ENCODE peak calls at places on chromosomes 4 and X, in nine cellular contexts. P is Peyer's patch; R is PC-3; I is stimulated activated CD8-positive, alpha-beta memory T cell treated with anti-CD3 and anti-CD28 coated beads, Interleukin-7, amount 100 ng/mL, for 24 hours; G is caudate nucleus; J is germinal center; Z is LNCaP clone FGC; E is cardiac fibroblast; T is T-cell. U is an unnamed sample.

GRCh38 chr4:38092701-38093100 is 132.5 kb downstream of the PTTG2 start:
- DNase-seq in P (no peak), T (no peak), I (no peak), E (no peak), J (no peak), Z (no peak), G (no peak), R (no peak), U (no peak)

GRCh38 chr4:2284161-2284933 is 22.4 kb upstream of the MXD4 start:
- DNase-seq in G (no peak), I (no peak), T (no peak), E (no peak), P (no peak), Z (no peak), J (no peak), R (no peak), U (no peak)

GRCh38 chr4:115121351-115122043 is 8.1 kb upstream of the NDST4 start:
- DNase-seq in Z (no peak), I (no peak), P (no peak), T (no peak), E (no peak), G (no peak), J (no peak), R (no peak), U (no peak)

GRCh38 chr4:55372259-55372658 is 23.5 kb upstream of the TMEM165 start:
- DNase-seq in J (no peak), P (no peak), I (no peak), R (no peak), E (peak), Z (no peak), G (no peak), T (no peak), U (no peak)

GRCh38 chr4:33067221-33067620 is 2347.1 kb downstream of the PCDH7 start:
- DNase-seq in E (no peak), Z (no peak), G (no peak), P (no peak), J (no peak), I (no peak), R (peak), T (no peak), U (no peak)

GRCh38 chrX:10722804-10723364 is 102.5 kb upstream of the MID1 start:
- DNase-seq in R (peak), J (peak), Z (peak), P (peak), G (no peak), E (peak), I (no peak), T (no peak), U (peak)

GRCh38 chr4:84499065-84499982 is at the start of gene NKX6-1:
- DNase-seq in G (no peak), E (peak), Z (peak), P (peak), T (no peak), R (peak), I (no peak), J (peak), U (no peak)

GRCh38 chr4:4260185-4260751 is 12.2 kb upstream of the TMEM128 start:
- DNase-seq in E (peak), Z (no peak), P (no peak), R (peak), I (no peak), G (no peak), J (peak), T (no peak), U (peak)

GRCh38 chrX:34655496-34656258 is 1.4 kb downstream of the TMEM47 start:
- DNase-seq in P (no peak), I (no peak), E (no peak), R (no peak), Z (no peak), T (no peak), G (no peak), J (no peak), U (no peak)

GRCh38 chrX:121479406-121479805 is 432.0 kb downstream of the GLUD2 start:
- DNase-seq in R (no peak), T (no peak), P (no peak), G (no peak), J (no peak), E (no peak), Z (no peak), I (no peak), U (no peak)

GRCh38 chrX:115183980-115184379 is 5.2 kb upstream of the RBMXL3 start:
- DNase-seq in G (no peak), I (no peak), R (peak), J (no peak), Z (peak), E (peak), T (no peak), P (no peak), U (no peak)

GRCh38 chrX:122770581-122770980 is 413.5 kb upstream of the GRIA3 start:
- DNase-seq in G (no peak), Z (no peak), P (no peak), E (no peak), R (no peak), I (no peak), T (no peak), J (no peak), U (no peak)

GRCh38 chr4:138512766-138513165 is 270.6 kb upstream of the SLC7A11 start:
- DNase-seq in Z (no peak), E (no peak), I (no peak), G (no peak), R (no peak), J (no peak), T (no peak), P (no peak), U (no peak)

GRCh38 chr4:101018836-101019235 is 328.5 kb downstream of the PPP3CA start:
- DNase-seq in G (no peak), J (peak), Z (no peak), T (no peak), I (no peak), P (peak), E (no peak), R (no peak), U (peak)

GRCh38 chrX:29662759-29663503 is 552.4 kb upstream of the MAGEB2 start:
- DNase-seq in I (no peak), P (no peak), R (peak), Z (no peak), J (no peak), G (no peak), T (no peak), E (peak), U (no peak)

GRCh38 chrX:33195698-33196097 is 15.7 kb downstream of the DMD start:
- DNase-seq in T (no peak), I (no peak), R (no peak), P (no peak), E (no peak), J (no peak), Z (no peak), G (no peak), U (no peak)

GRCh38 chr4:109462802-109463201 is 29.2 kb downstream of the SEC24B start:
- DNase-seq in R (no peak), T (no peak), Z (no peak), G (no peak), P (no peak), I (no peak), E (no peak), J (no peak), U (no peak)